ENCODE peak calls at places on chromosome 14, in ten cellular contexts. One of them, this sample, is unnamed.

GRCh38 chr14:75156901-75157300 is 19.5 kb downstream of the TMED10 start:
- DNase-seq in ELR: peak
- DNase-seq in CD8-positive, alpha-beta memory T cell: no peak
- DNase-seq in A549: no peak
- DNase-seq in stimulated activated CD8-positive, alpha-beta memory T cell treated with anti-CD3 and anti-CD28 coated beads, Interleukin-12 subunit alpha, Interleukin-12 subunit beta, amount 100 ng/mL, for 4 hours: no peak
- DNase-seq in nephron progenitor cell: no peak
- DNase-seq in stimulated activated CD4-positive, alpha-beta T cell treated with anti-CD3 and anti-CD28 coated beads, Interleukin-1b, Interleukin-23, amount 100 ng/mL, for 1 hour: no peak
- DNase-seq in naive thymus-derived CD8-positive, alpha-beta T cell: no peak
- DNase-seq in M059J: peak
- DNase-seq in NCI-H1930: no peak
- DNase-seq in this sample: no peak

GRCh38 chr14:69351385-69351784 is 46.7 kb downstream of the ERH start:
- DNase-seq in ELR: no peak
- DNase-seq in CD8-positive, alpha-beta memory T cell: no peak
- DNase-seq in A549: no peak
- DNase-seq in stimulated activated CD8-positive, alpha-beta memory T cell treated with anti-CD3 and anti-CD28 coated beads, Interleukin-12 subunit alpha, Interleukin-12 subunit beta, amount 100 ng/mL, for 4 hours: no peak
- DNase-seq in nephron progenitor cell: no peak
- DNase-seq in stimulated activated CD4-positive, alpha-beta T cell treated with anti-CD3 and anti-CD28 coated beads, Interleukin-1b, Interleukin-23, amount 100 ng/mL, for 1 hour: no peak
- DNase-seq in naive thymus-derived CD8-positive, alpha-beta T cell: no peak
- DNase-seq in M059J: no peak
- DNase-seq in NCI-H1930: no peak
- DNase-seq in this sample: no peak

GRCh38 chr14:61558271-61558670 is 137.0 kb upstream of the HIF1A start:
- DNase-seq in ELR: no peak
- DNase-seq in CD8-positive, alpha-beta memory T cell: no peak
- DNase-seq in A549: no peak
- DNase-seq in stimulated activated CD8-positive, alpha-beta memory T cell treated with anti-CD3 and anti-CD28 coated beads, Interleukin-12 subunit alpha, Interleukin-12 subunit beta, amount 100 ng/mL, for 4 hours: no peak
- DNase-seq in nephron progenitor cell: no peak
- DNase-seq in stimulated activated CD4-positive, alpha-beta T cell treated with anti-CD3 and anti-CD28 coated beads, Interleukin-1b, Interleukin-23, amount 100 ng/mL, for 1 hour: no peak
- DNase-seq in naive thymus-derived CD8-positive, alpha-beta T cell: no peak
- DNase-seq in M059J: peak
- DNase-seq in NCI-H1930: no peak
- DNase-seq in this sample: no peak

GRCh38 chr14:103898711-103899110 is 29.5 kb upstream of the TDRD9 start:
- DNase-seq in ELR: no peak
- DNase-seq in CD8-positive, alpha-beta memory T cell: no peak
- DNase-seq in A549: no peak
- DNase-seq in stimulated activated CD8-positive, alpha-beta memory T cell treated with anti-CD3 and anti-CD28 coated beads, Interleukin-12 subunit alpha, Interleukin-12 subunit beta, amount 100 ng/mL, for 4 hours: no peak
- DNase-seq in nephron progenitor cell: no peak
- DNase-seq in stimulated activated CD4-positive, alpha-beta T cell treated with anti-CD3 and anti-CD28 coated beads, Interleukin-1b, Interleukin-23, amount 100 ng/mL, for 1 hour: no peak
- DNase-seq in naive thymus-derived CD8-positive, alpha-beta T cell: no peak
- DNase-seq in M059J: no peak
- DNase-seq in NCI-H1930: no peak
- DNase-seq in this sample: no peak

GRCh38 chr14:34075826-34076225 is 125.0 kb upstream of the EGLN3 start:
- DNase-seq in ELR: no peak
- DNase-seq in CD8-positive, alpha-beta memory T cell: no peak
- DNase-seq in A549: no peak
- DNase-seq in stimulated activated CD8-positive, alpha-beta memory T cell treated with anti-CD3 and anti-CD28 coated beads, Interleukin-12 subunit alpha, Interleukin-12 subunit beta, amount 100 ng/mL, for 4 hours: no peak
- DNase-seq in nephron progenitor cell: no peak
- DNase-seq in stimulated activated CD4-positive, alpha-beta T cell treated with anti-CD3 and anti-CD28 coated beads, Interleukin-1b, Interleukin-23, amount 100 ng/mL, for 1 hour: no peak
- DNase-seq in naive thymus-derived CD8-positive, alpha-beta T cell: no peak
- DNase-seq in M059J: no peak
- DNase-seq in NCI-H1930: no peak
- DNase-seq in this sample: no peak

GRCh38 chr14:77985235-77985634 is 184.9 kb upstream of the NRXN3 start:
- DNase-seq in ELR: no peak
- DNase-seq in CD8-positive, alpha-beta memory T cell: no peak
- DNase-seq in A549: no peak
- DNase-seq in stimulated activated CD8-positive, alpha-beta memory T cell treated with anti-CD3 and anti-CD28 coated beads, Interleukin-12 subunit alpha, Interleukin-12 subunit beta, amount 100 ng/mL, for 4 hours: no peak
- DNase-seq in nephron progenitor cell: no peak
- DNase-seq in stimulated activated CD4-positive, alpha-beta T cell treated with anti-CD3 and anti-CD28 coated beads, Interleukin-1b, Interleukin-23, amount 100 ng/mL, for 1 hour: no peak
- DNase-seq in naive thymus-derived CD8-positive, alpha-beta T cell: no peak
- DNase-seq in M059J: peak
- DNase-seq in NCI-H1930: no peak
- DNase-seq in this sample: no peak

GRCh38 chr14:85087201-85087600 is 442.7 kb upstream of the FLRT2 start:
- DNase-seq in ELR: peak
- DNase-seq in CD8-positive, alpha-beta memory T cell: no peak
- DNase-seq in A549: no peak
- DNase-seq in stimulated activated CD8-positive, alpha-beta memory T cell treated with anti-CD3 and anti-CD28 coated beads, Interleukin-12 subunit alpha, Interleukin-12 subunit beta, amount 100 ng/mL, for 4 hours: no peak
- DNase-seq in nephron progenitor cell: no peak
- DNase-seq in stimulated activated CD4-positive, alpha-beta T cell treated with anti-CD3 and anti-CD28 coated beads, Interleukin-1b, Interleukin-23, amount 100 ng/mL, for 1 hour: no peak
- DNase-seq in naive thymus-derived CD8-positive, alpha-beta T cell: no peak
- DNase-seq in M059J: no peak
- DNase-seq in NCI-H1930: no peak
- DNase-seq in this sample: no peak

GRCh38 chr14:50657753-50658152 is 10.4 kb downstream of the SAV1 start:
- DNase-seq in ELR: no peak
- DNase-seq in CD8-positive, alpha-beta memory T cell: no peak
- DNase-seq in A549: no peak
- DNase-seq in stimulated activated CD8-positive, alpha-beta memory T cell treated with anti-CD3 and anti-CD28 coated beads, Interleukin-12 subunit alpha, Interleukin-12 subunit beta, amount 100 ng/mL, for 4 hours: no peak
- DNase-seq in nephron progenitor cell: no peak
- DNase-seq in stimulated activated CD4-positive, alpha-beta T cell treated with anti-CD3 and anti-CD28 coated beads, Interleukin-1b, Interleukin-23, amount 100 ng/mL, for 1 hour: no peak
- DNase-seq in naive thymus-derived CD8-positive, alpha-beta T cell: no peak
- DNase-seq in M059J: no peak
- DNase-seq in NCI-H1930: no peak
- DNase-seq in this sample: no peak

GRCh38 chr14:104865069-104865630 is at the start of gene CEP170B:
- DNase-seq in ELR: peak
- DNase-seq in CD8-positive, alpha-beta memory T cell: peak
- DNase-seq in A549: peak
- DNase-seq in stimulated activated CD8-positive, alpha-beta memory T cell treated with anti-CD3 and anti-CD28 coated beads, Interleukin-12 subunit alpha, Interleukin-12 subunit beta, amount 100 ng/mL, for 4 hours: no peak
- DNase-seq in nephron progenitor cell: peak
- DNase-seq in stimulated activated CD4-positive, alpha-beta T cell treated with anti-CD3 and anti-CD28 coated beads, Interleukin-1b, Interleukin-23, amount 100 ng/mL, for 1 hour: peak
- DNase-seq in naive thymus-derived CD8-positive, alpha-beta T cell: peak
- DNase-seq in M059J: peak
- DNase-seq in NCI-H1930: no peak
- DNase-seq in this sample: no peak

GRCh38 chr14:27384124-27384523 is 786.3 kb upstream of the NOVA1 start:
- DNase-seq in ELR: no peak
- DNase-seq in CD8-positive, alpha-beta memory T cell: no peak
- DNase-seq in A549: no peak
- DNase-seq in stimulated activated CD8-positive, alpha-beta memory T cell treated with anti-CD3 and anti-CD28 coated beads, Interleukin-12 subunit alpha, Interleukin-12 subunit beta, amount 100 ng/mL, for 4 hours: no peak
- DNase-seq in nephron progenitor cell: no peak
- DNase-seq in stimulated activated CD4-positive, alpha-beta T cell treated with anti-CD3 and anti-CD28 coated beads, Interleukin-1b, Interleukin-23, amount 100 ng/mL, for 1 hour: no peak
- DNase-seq in naive thymus-derived CD8-positive, alpha-beta T cell: no peak
- DNase-seq in M059J: no peak
- DNase-seq in NCI-H1930: no peak
- DNase-seq in this sample: no peak

GRCh38 chr14:50797250-50798047 is 33.5 kb downstream of the NIN start:
- DNase-seq in ELR: no peak
- DNase-seq in CD8-positive, alpha-beta memory T cell: no peak
- DNase-seq in A549: no peak
- DNase-seq in stimulated activated CD8-positive, alpha-beta memory T cell treated with anti-CD3 and anti-CD28 coated beads, Interleukin-12 subunit alpha, Interleukin-12 subunit beta, amount 100 ng/mL, for 4 hours: no peak
- DNase-seq in nephron progenitor cell: no peak
- DNase-seq in stimulated activated CD4-positive, alpha-beta T cell treated with anti-CD3 and anti-CD28 coated beads, Interleukin-1b, Interleukin-23, amount 100 ng/mL, for 1 hour: no peak
- DNase-seq in naive thymus-derived CD8-positive, alpha-beta T cell: no peak
- DNase-seq in M059J: no peak
- DNase-seq in NCI-H1930: no peak
- DNase-seq in this sample: no peak

GRCh38 chr14:65261425-65261920 is 151.1 kb upstream of the FUT8 start:
- DNase-seq in ELR: peak
- DNase-seq in CD8-positive, alpha-beta memory T cell: no peak
- DNase-seq in A549: no peak
- DNase-seq in stimulated activated CD8-positive, alpha-beta memory T cell treated with anti-CD3 and anti-CD28 coated beads, Interleukin-12 subunit alpha, Interleukin-12 subunit beta, amount 100 ng/mL, for 4 hours: no peak
- DNase-seq in nephron progenitor cell: no peak
- DNase-seq in stimulated activated CD4-positive, alpha-beta T cell treated with anti-CD3 and anti-CD28 coated beads, Interleukin-1b, Interleukin-23, amount 100 ng/mL, for 1 hour: no peak
- DNase-seq in naive thymus-derived CD8-positive, alpha-beta T cell: no peak
- DNase-seq in M059J: peak
- DNase-seq in NCI-H1930: no peak
- DNase-seq in this sample: no peak

GRCh38 chr14:72679106-72679505 is 214.8 kb downstream of the DPF3 start:
- DNase-seq in ELR: peak
- DNase-seq in CD8-positive, alpha-beta memory T cell: no peak
- DNase-seq in A549: no peak
- DNase-seq in stimulated activated CD8-positive, alpha-beta memory T cell treated with anti-CD3 and anti-CD28 coated beads, Interleukin-12 subunit alpha, Interleukin-12 subunit beta, amount 100 ng/mL, for 4 hours: no peak
- DNase-seq in nephron progenitor cell: no peak
- DNase-seq in stimulated activated CD4-positive, alpha-beta T cell treated with anti-CD3 and anti-CD28 coated beads, Interleukin-1b, Interleukin-23, amount 100 ng/mL, for 1 hour: no peak
- DNase-seq in naive thymus-derived CD8-positive, alpha-beta T cell: no peak
- DNase-seq in M059J: no peak
- DNase-seq in NCI-H1930: no peak
- DNase-seq in this sample: peak

GRCh38 chr14:32720927-32721326 is 217.8 kb upstream of the NPAS3 start:
- DNase-seq in ELR: peak
- DNase-seq in CD8-positive, alpha-beta memory T cell: no peak
- DNase-seq in A549: no peak
- DNase-seq in stimulated activated CD8-positive, alpha-beta memory T cell treated with anti-CD3 and anti-CD28 coated beads, Interleukin-12 subunit alpha, Interleukin-12 subunit beta, amount 100 ng/mL, for 4 hours: no peak
- DNase-seq in nephron progenitor cell: no peak
- DNase-seq in stimulated activated CD4-positive, alpha-beta T cell treated with anti-CD3 and anti-CD28 coated beads, Interleukin-1b, Interleukin-23, amount 100 ng/mL, for 1 hour: no peak
- DNase-seq in naive thymus-derived CD8-positive, alpha-beta T cell: no peak
- DNase-seq in M059J: no peak
- DNase-seq in NCI-H1930: no peak
- DNase-seq in this sample: no peak

This sample was measured in cerebellar nuclear complex.